ENCODE peak calls at places on chromosomes 4 and X, in nine cellular contexts. W is OCI-LY7; U is GM12865; P is left colon; Z is RKO; H is NCI-H1105; G is activated T-cell treated with anti-CD3 and anti-CD28 coated beads for 1 hour; S is activated gamma-delta T cell; J is stimulated activated CD8-positive, alpha-beta memory T cell treated with anti-CD3 and anti-CD28 coated beads, Interleukin-2, amount 100 ng/mL, for 48 hours. I is an unnamed sample.

GRCh38 chr4:6844986-6845385 is 62.5 kb downstream of the KIAA0232 start:
- DNase-seq in W (no peak), U (no peak), P (no peak), Z (no peak), H (no peak), G (no peak), S (no peak), J (no peak), I (no peak)

GRCh38 chr4:16198271-16198670 is 28.0 kb downstream of the TAPT1 start:
- DNase-seq in W (no peak), U (no peak), P (no peak), Z (no peak), H (no peak), G (no peak), S (no peak), J (no peak), I (no peak)

GRCh38 chrX:153646620-153647373 is at the start of gene DUSP9:
- DNase-seq in W (no peak), U (no peak), P (no peak), Z (no peak), H (no peak), G (no peak), S (no peak), J (no peak), I (no peak)

GRCh38 chr4:169341490-169341889 is 70.7 kb upstream of the SH3RF1 start:
- DNase-seq in W (no peak), U (peak), P (no peak), Z (no peak), H (no peak), G (no peak), S (no peak), J (no peak), I (no peak)

GRCh38 chr4:48967626-48968025 is 18.4 kb upstream of the CWH43 start:
- DNase-seq in W (no peak), U (no peak), P (no peak), Z (no peak), H (no peak), G (no peak), S (no peak), J (no peak), I (no peak)

GRCh38 chrX:29870608-29871007 is 344.8 kb upstream of the MAGEB2 start:
- DNase-seq in W (no peak), U (peak), P (no peak), Z (no peak), H (no peak), G (no peak), S (no peak), J (no peak), I (no peak)

GRCh38 chr4:152281211-152281610 is 254.7 kb downstream of the FBXW7 start:
- DNase-seq in W (no peak), U (no peak), P (no peak), Z (no peak), H (no peak), G (no peak), S (no peak), J (no peak), I (no peak)

GRCh38 chr4:7924570-7924969 is 15.1 kb downstream of the AFAP1 start:
- DNase-seq in W (no peak), U (no peak), P (no peak), Z (no peak), H (no peak), G (no peak), S (no peak), J (no peak), I (no peak)

GRCh38 chr4:8099981-8100464 is 58.6 kb downstream of the ABLIM2 start:
- DNase-seq in W (no peak), U (no peak), P (peak), Z (no peak), H (no peak), G (no peak), S (no peak), J (no peak), I (no peak)

GRCh38 chrX:153474718-153475117 is 4.3 kb upstream of the HAUS7 start:
- DNase-seq in W (no peak), U (no peak), P (no peak), Z (no peak), H (no peak), G (peak), S (peak), J (peak), I (peak)

GRCh38 chr4:110287130-110287529 is 88.7 kb upstream of the ELOVL6 start:
- DNase-seq in W (no peak), U (peak), P (no peak), Z (peak), H (no peak), G (no peak), S (no peak), J (no peak), I (no peak)

GRCh38 chrX:51361251-51361650 is 28.6 kb downstream of the NUDT10 start:
- DNase-seq in W (no peak), U (no peak), P (no peak), Z (no peak), H (no peak), G (no peak), S (no peak), J (no peak), I (no peak)

GRCh38 chr4:70196855-70197254 is 1.3 kb downstream of the ODAM start:
- DNase-seq in W (no peak), U (no peak), P (no peak), Z (no peak), H (no peak), G (no peak), S (no peak), J (no peak), I (no peak)

GRCh38 chr4:86670739-86671138 is 76.6 kb downstream of the PTPN13 start:
- DNase-seq in W (no peak), U (no peak), P (no peak), Z (peak), H (no peak), G (no peak), S (no peak), J (no peak), I (no peak)

I was measured in effector CD4-positive, alpha-beta T cell.